ENCODE peak calls at places on chromosomes 11 and 22, in five cellular contexts. F, B, J, T and G are unnamed samples.

GRCh38 chr11:66407651-66408050 is 13.2 kb upstream of the NPAS4 start:
- DNase-seq in F (no peak), B (no peak), J (no peak), T (no peak), G (no peak)

GRCh38 chr11:62439785-62440602 is 21.2 kb downstream of the SCGB1A1 start:
- DNase-seq in F (no peak), B (peak), J (no peak), T (peak), G (peak)

GRCh38 chr11:134861490-134862107 is 449.6 kb upstream of the B3GAT1 start:
- DNase-seq in F (no peak), B (no peak), J (no peak), T (no peak), G (no peak)

GRCh38 chr11:65417702-65418430 is 4.7 kb upstream of the NEAT1 start:
- DNase-seq in F (peak), B (peak), J (peak), T (peak), G (no peak)

GRCh38 chr22:36344106-36344827 is 43.5 kb downstream of the MYH9 start:
- DNase-seq in F (peak), B (no peak), J (no peak), T (no peak), G (no peak)

GRCh38 chr11:209275-210121 is 2.0 kb downstream of the RIC8A start:
- DNase-seq in F (no peak), B (no peak), J (peak), T (peak), G (no peak)

GRCh38 chr22:24310969-24311368 is 40.3 kb downstream of the SPECC1L start:
- DNase-seq in F (peak), B (no peak), J (no peak), T (no peak), G (no peak)

GRCh38 chr11:104163100-104164027 is 583 bp downstream of the PDGFD start:
- DNase-seq in F (peak), B (no peak), J (peak), T (peak), G (peak)

GRCh38 chr22:41237036-41237706 is 3.6 kb downstream of the CHADL start:
- DNase-seq in F (no peak), B (no peak), J (no peak), T (no peak), G (no peak)

GRCh38 chr11:76653674-76654309 is 16.8 kb downstream of the LRRC32 start:
- DNase-seq in F (no peak), B (peak), J (no peak), T (peak), G (no peak)

GRCh38 chr11:99773646-99774045 is 752.9 kb downstream of the CNTN5 start:
- DNase-seq in F (no peak), B (no peak), J (no peak), T (no peak), G (no peak)

GRCh38 chr11:131598305-131598704 is 227.9 kb downstream of the NTM start:
- DNase-seq in F (no peak), B (no peak), J (no peak), T (no peak), G (no peak)

GRCh38 chr22:41830174-41830573 is 2.7 kb upstream of the SREBF2 start:
- DNase-seq in F (no peak), B (no peak), J (no peak), T (no peak), G (no peak)

GRCh38 chr11:100004541-100004940 is 682.5 kb upstream of the ARHGAP42 start:
- DNase-seq in F (peak), B (no peak), J (no peak), T (no peak), G (no peak)

GRCh38 chr11:130636672-130637463 is 188.4 kb downstream of the ADAMTS15 start:
- DNase-seq in F (peak), B (no peak), J (peak), T (peak), G (peak)

GRCh38 chr22:20957118-20957690 is 9.9 kb upstream of the AIFM3 start:
- DNase-seq in F (no peak), B (no peak), J (peak), T (peak), G (no peak)

GRCh38 chr22:19555651-19556050 is 31.4 kb upstream of the CLDN5 start:
- DNase-seq in F (no peak), B (no peak), J (no peak), T (no peak), G (no peak)

GRCh38 chr11:68146704-68147474 is 25.7 kb upstream of the CHKA start:
- DNase-seq in F (peak), B (no peak), J (no peak), T (peak), G (no peak)

GRCh38 chr11:90874281-90874680 is 651.4 kb upstream of the CHORDC1 start:
- DNase-seq in F (peak), B (no peak), J (no peak), T (no peak), G (no peak)

GRCh38 chr11:125591659-125592304 is 870 bp upstream of the STT3A start:
- DNase-seq in F (peak), B (peak), J (peak), T (peak), G (peak)

GRCh38 chr11:36475192-36475591 is 34.9 kb downstream of the TRAF6 start:
- DNase-seq in F (peak), B (no peak), J (no peak), T (no peak), G (peak)

GRCh38 chr22:44360686-44361381 is 48.1 kb upstream of the SHISAL1 start:
- DNase-seq in F (peak), B (no peak), J (no peak), T (peak), G (peak)

GRCh38 chr11:70826541-70826943 is 425.8 kb downstream of the SHANK2 start:
- DNase-seq in F (peak), B (no peak), J (no peak), T (peak), G (no peak)

GRCh38 chr11:129631201-129631600 is 184.4 kb upstream of the TMEM45B start:
- DNase-seq in F (no peak), B (no peak), J (no peak), T (no peak), G (no peak)

GRCh38 chr11:43802509-43802908 is 78.1 kb upstream of the ALKBH3 start:
- DNase-seq in F (no peak), B (no peak), J (no peak), T (no peak), G (no peak)

GRCh38 chr11:35216962-35217667 is 78.1 kb downstream of the CD44 start:
- DNase-seq in F (no peak), B (no peak), J (peak), T (peak), G (no peak)

GRCh38 chr11:64007629-64008282 is 21.5 kb downstream of the OTUB1 start:
- DNase-seq in F (peak), B (peak), J (no peak), T (peak), G (no peak)
- TF ChIP-seq CTCF in F (no peak), B (no peak), J (no peak), T (no peak), G (no peak)

GRCh38 chr22:38921801-38922200 is 35.6 kb upstream of the APOBEC3A start:
- DNase-seq in F (no peak), B (no peak), J (no peak), T (no peak), G (no peak)

GRCh38 chr22:38924197-38924952 is 33.0 kb upstream of the APOBEC3A start:
- DNase-seq in F (peak), B (peak), J (no peak), T (peak), G (peak)

GRCh38 chr22:38921126-38921525 is 36.3 kb upstream of the APOBEC3A start:
- DNase-seq in F (peak), B (no peak), J (no peak), T (no peak), G (no peak)

GRCh38 chr22:38925571-38926041 is 31.8 kb upstream of the APOBEC3A start:
- DNase-seq in F (no peak), B (no peak), J (no peak), T (peak), G (no peak)

GRCh38 chr22:38923463-38924196 is 33.8 kb upstream of the APOBEC3A start:
- DNase-seq in F (peak), B (peak), J (no peak), T (peak), G (peak)
- TF ChIP-seq CTCF in F (peak), B (no peak), J (no peak), T (peak), G (peak)

GRCh38 chr22:50303848-50304527 is 3.5 kb downstream of the PLXNB2 start:
- DNase-seq in F (peak), B (no peak), J (no peak), T (peak), G (peak)
- TF ChIP-seq CTCF in F (no peak), B (no peak), J (no peak), T (no peak), G (peak)

DNA sequence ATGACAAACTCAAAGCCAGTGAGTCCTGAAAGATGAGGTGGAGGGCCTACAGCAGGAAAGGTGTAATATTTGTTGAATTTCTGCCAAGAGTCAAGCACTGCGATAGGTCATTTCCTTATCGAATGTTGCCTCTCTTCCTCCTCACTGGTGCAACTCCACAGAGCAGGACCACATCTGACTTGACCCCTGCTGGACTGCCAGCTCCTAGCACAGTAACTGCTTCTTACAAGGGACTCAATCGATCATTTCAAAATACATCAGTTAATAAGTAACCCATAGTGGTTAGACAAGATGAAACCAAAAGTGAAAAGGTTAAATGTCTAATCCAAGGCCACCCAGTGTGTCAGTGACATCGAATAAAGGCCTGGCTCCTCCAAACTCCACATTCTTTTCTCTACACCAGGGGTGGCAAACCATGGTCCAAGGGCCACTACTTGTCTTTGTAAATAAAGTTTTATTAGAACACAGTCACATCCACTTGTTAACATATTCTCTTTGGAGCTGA is 98.5 kb upstream of the CSNK2A3 start:
- DNase-seq in F (no peak), B (no peak), J (peak), T (no peak), G (peak)
- TF ChIP-seq CTCF in F (no peak), B (no peak), J (no peak), T (no peak), G (peak)